ENCODE peak calls at places on chromosomes 3 and 15, in four cellular contexts. One of them, this sample, is unnamed.

GRCh38 chr15:70560617-70561328 is 202.6 kb downstream of the UACA start:
- DNase-seq in cardiac fibroblast: no peak
- DNase-seq in Peyer's patch: no peak
- DNase-seq in HFF-Myc: no peak
- DNase-seq in this sample: no peak

GRCh38 chr15:77557178-77557960 is 75.3 kb downstream of the LINGO1 start:
- DNase-seq in HFF-Myc: no peak
- DNase-seq in cardiac fibroblast: no peak
- DNase-seq in Peyer's patch: no peak
- DNase-seq in this sample: no peak

GRCh38 chr3:100104817-100105413 is 9.4 kb downstream of the FILIP1L start:
- DNase-seq in HFF-Myc: no peak
- DNase-seq in cardiac fibroblast: no peak
- DNase-seq in Peyer's patch: no peak
- DNase-seq in this sample: no peak

GRCh38 chr15:101652098-101652782 is at the start of gene TM2D3:
- DNase-seq in cardiac fibroblast: peak; percentile 92
- DNase-seq in HFF-Myc: peak; percentile 67
- DNase-seq in Peyer's patch: peak; percentile 97
- DNase-seq in this sample: peak; percentile 92

GRCh38 chr15:33360876-33361275 is 50.1 kb downstream of the RYR3 start:
- DNase-seq in Peyer's patch: no peak
- DNase-seq in HFF-Myc: no peak
- DNase-seq in cardiac fibroblast: no peak
- DNase-seq in this sample: no peak

GRCh38 chr3:54931182-54931581 is 3.3 kb upstream of the LRTM1 start:
- DNase-seq in Peyer's patch: no peak
- DNase-seq in cardiac fibroblast: no peak
- DNase-seq in HFF-Myc: no peak
- DNase-seq in this sample: no peak

GRCh38 chr15:52191207-52191606 is at the start of gene GNB5:
- DNase-seq in cardiac fibroblast: no peak
- DNase-seq in HFF-Myc: no peak
- DNase-seq in Peyer's patch: no peak
- DNase-seq in this sample: no peak

GRCh38 chr15:39907216-39907615 is 12.8 kb downstream of the GPR176 start:
- DNase-seq in cardiac fibroblast: no peak
- DNase-seq in HFF-Myc: no peak
- DNase-seq in Peyer's patch: no peak
- DNase-seq in this sample: no peak

GRCh38 chr3:56870436-56870835 is 68.7 kb upstream of the ARHGEF3 start:
- DNase-seq in Peyer's patch: no peak
- DNase-seq in HFF-Myc: no peak
- DNase-seq in cardiac fibroblast: no peak
- DNase-seq in this sample: no peak

GRCh38 chr3:119937229-119937628 is 155.3 kb downstream of the NR1I2 start:
- DNase-seq in HFF-Myc: no peak
- DNase-seq in Peyer's patch: no peak
- DNase-seq in cardiac fibroblast: no peak
- DNase-seq in this sample: no peak

GRCh38 chr15:73322665-73323373 is 45.9 kb downstream of the HCN4 start:
- DNase-seq in Peyer's patch: no peak
- DNase-seq in cardiac fibroblast: no peak
- DNase-seq in HFF-Myc: no peak
- DNase-seq in this sample: no peak

GRCh38 chr15:90294601-90295269 is 29.3 kb downstream of the NGRN start:
- DNase-seq in cardiac fibroblast: no peak
- DNase-seq in Peyer's patch: no peak
- DNase-seq in HFF-Myc: no peak
- DNase-seq in this sample: no peak

GRCh38 chr3:158233791-158234190 is 123.9 kb downstream of the RSRC1 start:
- DNase-seq in Peyer's patch: no peak
- DNase-seq in cardiac fibroblast: no peak
- DNase-seq in HFF-Myc: no peak
- DNase-seq in this sample: no peak

GRCh38 chr15:67096536-67097294 is 31.3 kb downstream of the SMAD3 start:
- DNase-seq in HFF-Myc: no peak
- DNase-seq in cardiac fibroblast: peak; percentile 64
- DNase-seq in Peyer's patch: no peak
- DNase-seq in this sample: no peak

GRCh38 chr3:73681610-73682009 is 56.9 kb upstream of the PDZRN3 start:
- DNase-seq in HFF-Myc: no peak
- DNase-seq in cardiac fibroblast: peak; percentile 81
- DNase-seq in Peyer's patch: no peak
- DNase-seq in this sample: no peak

GRCh38 chr3:158105124-158105709 is 1.0 kb downstream of the SHOX2 start:
- DNase-seq in HFF-Myc: no peak
- DNase-seq in cardiac fibroblast: no peak
- DNase-seq in Peyer's patch: no peak
- DNase-seq in this sample: peak; percentile 31

GRCh38 chr15:71496336-71496955 is 313.9 kb upstream of the NR2E3 start:
- DNase-seq in Peyer's patch: no peak
- DNase-seq in HFF-Myc: no peak
- DNase-seq in cardiac fibroblast: peak; percentile 80
- DNase-seq in this sample: no peak

GRCh38 chr15:68559342-68560310 is 19.2 kb upstream of the CORO2B start:
- DNase-seq in HFF-Myc: peak; percentile 31
- DNase-seq in Peyer's patch: peak; percentile 84
- DNase-seq in cardiac fibroblast: peak; percentile 80
- DNase-seq in this sample: peak; percentile 64

GRCh38 chr15:22874256-22874655 is 35.8 kb downstream of the NIPA2 start:
- DNase-seq in Peyer's patch: no peak
- DNase-seq in cardiac fibroblast: no peak
- DNase-seq in HFF-Myc: no peak
- DNase-seq in this sample: no peak

This sample was measured in SW480.